ENCODE peak calls at places on chromosome 4, in five cellular contexts. G is left lung, E is endothelial cell, Y is NB4, S is fibroblast of pulmonary artery. J is an unnamed sample.
A peak's percentile ranks its signal among the peaks of the same experiment; 100 is the strongest.

GRCh38 chr4:112664611-112665010 is 27.7 kb downstream of the LARP7 start:
- DNase-seq in E (no peak), Y (peak; percentile 2), S (no peak), G (no peak), J (no peak)

GRCh38 chr4:125317526-125317880 is 2.7 kb downstream of the FAT4 start:
- DNase-seq in G (peak; percentile 36), S (peak; percentile 46), E (peak; percentile 47), Y (peak; percentile 1), J (peak; percentile 69)

GRCh38 chr4:65265526-65265925 is 404.8 kb downstream of the EPHA5 start:
- DNase-seq in G (no peak), Y (no peak), S (no peak), E (no peak), J (no peak)

GRCh38 chr4:7423801-7424552 is 10.8 kb downstream of the PSAPL1 start:
- DNase-seq in E (no peak), G (peak; percentile 20), S (no peak), Y (no peak), J (no peak)

GRCh38 chr4:165347647-165348569 is 20.4 kb downstream of the MSMO1 start:
- DNase-seq in Y (no peak), G (no peak), S (no peak), E (no peak), J (no peak)

GRCh38 chr4:12852338-12853307 is 631.5 kb downstream of the RAB28 start:
- DNase-seq in S (peak; percentile 81), G (no peak), Y (peak; percentile 56), E (peak; percentile 16), J (peak; percentile 78)

GRCh38 chr4:145481164-145481941 is at the start of gene SMAD1:
- DNase-seq in G (peak; percentile 82), E (peak; percentile 72), S (peak; percentile 89), Y (no peak), J (peak; percentile 91)

GRCh38 chr4:4394644-4395043 is 7.7 kb downstream of the NSG1 start:
- DNase-seq in E (no peak), G (no peak), Y (no peak), S (peak; percentile 87), J (peak; percentile 39)

GRCh38 chr4:98908182-98908581 is 20.8 kb downstream of the EIF4E start:
- DNase-seq in G (no peak), E (no peak), Y (no peak), S (no peak), J (no peak)

GRCh38 chr4:26050212-26050643 is 136.2 kb downstream of the SMIM20 start:
- DNase-seq in Y (no peak), S (no peak), G (peak; percentile 59), E (no peak), J (no peak)

GRCh38 chr4:163448541-163449203 is 24.9 kb downstream of the TKTL2 start:
- DNase-seq in G (no peak), S (peak; percentile 56), E (no peak), Y (no peak), J (peak; percentile 27)

GRCh38 chr4:184744251-184744650 is 10.4 kb upstream of the CENPU start:
- DNase-seq in S (no peak), Y (no peak), E (no peak), G (no peak), J (no peak)

GRCh38 chr4:184745747-184746531 is 12.0 kb upstream of the CENPU start:
- DNase-seq in S (peak; percentile 89), G (peak; percentile 69), E (peak; percentile 70), Y (peak; percentile 92), J (peak; percentile 81)

GRCh38 chr4:184746532-184746870 is 12.6 kb upstream of the CENPU start:
- DNase-seq in Y (no peak), S (peak; percentile 89), E (no peak), G (peak; percentile 48), J (no peak)

DNA sequence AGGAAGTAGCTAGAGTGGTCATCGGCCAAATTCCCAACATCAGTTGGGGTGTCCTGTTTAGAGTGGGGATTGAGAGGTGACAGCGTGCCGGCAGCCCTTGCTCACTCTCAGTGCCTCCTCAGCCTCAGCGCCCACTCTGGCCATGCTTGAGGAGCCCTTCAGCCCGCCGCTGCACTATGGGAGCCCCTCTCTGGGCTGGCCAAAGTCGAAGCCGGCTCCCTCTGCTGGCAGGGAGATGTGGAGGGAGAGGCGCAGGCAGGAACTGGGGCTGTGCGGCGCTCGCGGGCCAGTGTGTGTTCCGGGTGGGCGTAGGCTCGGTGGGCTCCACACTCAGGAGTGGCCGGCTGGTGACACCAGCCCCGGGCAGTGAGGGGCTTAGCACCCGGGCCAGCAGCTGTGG is 7.1 kb upstream of the CENPU start:
- DNase-seq in E (no peak), S (no peak), Y (no peak), G (no peak), J (no peak)
- TF ChIP-seq CTCF in E (no peak), S (no peak), Y (no peak), G (no peak), J (no peak)

GRCh38 chr4:59258002-59258401 is 1942.1 kb upstream of the ADGRL3 start:
- DNase-seq in E (no peak), S (no peak), G (no peak), Y (no peak), J (no peak)
- TF ChIP-seq CTCF in E (no peak), S (no peak), G (no peak), Y (no peak), J (no peak)

DNA sequence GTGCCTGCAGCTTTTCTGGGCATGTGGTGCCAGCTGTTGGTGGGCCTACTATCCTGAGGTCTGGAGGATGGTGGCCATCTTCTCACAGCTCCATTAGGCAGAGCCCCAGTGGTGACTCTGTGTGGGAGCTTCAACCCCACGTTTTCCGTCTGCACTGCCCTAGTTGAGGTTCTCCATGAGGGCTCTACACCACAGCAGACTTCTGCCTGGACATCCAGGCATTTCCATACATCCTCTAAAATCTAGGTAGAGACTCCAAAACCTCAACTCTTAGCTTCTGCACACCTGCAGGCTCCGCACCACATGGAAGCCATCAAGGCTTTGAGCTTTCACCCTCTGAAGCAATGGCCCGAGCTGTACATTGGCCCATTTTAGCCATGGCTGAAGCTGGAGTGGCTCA is 153.3 kb upstream of the PGRMC2 start:
- DNase-seq in E (no peak), Y (no peak), G (no peak), S (no peak), J (no peak)
- TF ChIP-seq CTCF in E (no peak), Y (no peak), G (no peak), S (no peak), J (no peak)

GRCh38 chr4:86594559-86595425 is 677 bp downstream of the PTPN13 start:
- DNase-seq in S (peak; percentile 75), G (peak; percentile 37), Y (peak; percentile 91), E (peak; percentile 55), J (peak; percentile 61)
- TF ChIP-seq CTCF in S (peak; percentile 36), G (no peak), Y (no peak), E (no peak), J (peak; percentile 18)

DNA sequence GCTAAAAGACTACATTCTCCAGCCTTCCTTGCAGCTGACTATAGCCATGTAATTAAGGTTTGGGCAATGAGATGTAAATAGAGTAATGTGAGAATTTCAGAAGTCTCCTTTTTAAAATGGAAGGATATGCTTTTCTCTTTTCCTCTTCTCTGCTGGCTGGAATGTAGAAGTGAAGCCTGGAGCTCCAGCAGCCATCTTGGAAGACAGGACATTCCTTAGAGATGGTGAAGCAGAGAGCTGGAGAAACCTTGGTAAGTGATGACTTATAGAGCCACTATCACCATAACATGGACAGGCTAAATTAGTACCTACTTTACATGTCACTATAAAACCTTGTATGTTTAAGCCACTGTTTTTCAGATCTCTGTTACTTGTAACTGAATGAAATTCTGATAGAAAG is 48.0 kb downstream of the RASL11B start:
- DNase-seq in Y (no peak), E (no peak), S (no peak), G (no peak), J (no peak)
- TF ChIP-seq CTCF in Y (no peak), E (no peak), S (no peak), G (no peak), J (no peak)

GRCh38 chr4:140344621-140345020 is 28.8 kb upstream of the SCOC start:
- DNase-seq in Y (no peak), E (no peak), S (no peak), G (no peak), J (no peak)

GRCh38 chr4:140344111-140344510 is 29.3 kb upstream of the SCOC start:
- DNase-seq in E (no peak), G (no peak), S (peak; percentile 46), Y (no peak), J (no peak)

GRCh38 chr4:140346136-140346535 is 27.3 kb upstream of the SCOC start:
- DNase-seq in E (no peak), Y (no peak), G (no peak), S (no peak), J (no peak)

GRCh38 chr4:140343303-140343702 is 30.1 kb upstream of the SCOC start:
- DNase-seq in Y (no peak), G (peak; percentile 64), E (no peak), S (peak; percentile 45), J (peak; percentile 17)

GRCh38 chr4:140342620-140343019 is 30.8 kb upstream of the SCOC start:
- DNase-seq in G (no peak), E (no peak), Y (no peak), S (no peak), J (no peak)
- TF ChIP-seq CTCF in G (no peak), E (no peak), Y (no peak), S (no peak), J (no peak)

DNA sequence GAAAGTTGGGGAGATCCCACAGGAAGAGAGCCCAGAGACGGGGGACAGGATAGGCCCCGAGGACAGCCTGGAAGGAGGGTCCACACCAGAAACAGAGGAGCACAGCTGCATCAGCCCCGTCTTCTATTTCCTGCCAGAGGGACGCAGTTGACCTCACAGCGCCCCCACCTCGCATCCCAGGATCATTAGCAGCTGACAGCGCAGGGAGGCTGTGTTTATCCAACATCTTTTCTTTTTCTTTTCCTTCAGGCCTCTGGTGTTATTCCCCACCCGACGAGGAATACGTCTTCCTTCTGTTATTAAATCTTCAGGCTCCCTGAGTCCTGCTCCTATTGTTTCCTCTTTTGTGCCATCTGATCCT is 75.4 kb downstream of the DCHS2 start:
- DNase-seq in G (no peak), S (no peak), Y (no peak), E (peak; percentile 55), J (peak; percentile 5)
- TF ChIP-seq CTCF in G (no peak), S (no peak), Y (no peak), E (no peak), J (peak; percentile 37)